ENCODE peak calls at places on chromosomes 2 and 18, in four cellular contexts. R is esophagus squamous epithelium, P is aorta, F is GM06990. J is an unnamed sample. For H3K27me3, the result is how much of the 10 kb centered on the place peaks cover.

GRCh38 chr2:134140251-134140661 is 113.6 kb upstream of the MGAT5 start:
- DNase-seq in R (no peak), P (no peak), F (no peak), J (no peak)

GRCh38 chr2:9163306-9164111 is 43.1 kb upstream of the ASAP2 start:
- DNase-seq in R (no peak), P (no peak), F (no peak), J (no peak)

GRCh38 chr2:11677146-11678055 is 7.4 kb upstream of the NTSR2 start:
- DNase-seq in R (no peak), P (no peak), F (no peak), J (peak)

GRCh38 chr2:187003038-187003543 is 154.1 kb upstream of the ZSWIM2 start:
- DNase-seq in R (no peak), P (no peak), F (no peak), J (no peak)

GRCh38 chr2:113980946-113981345 is 91.1 kb downstream of the ACTR3 start:
- DNase-seq in R (no peak), P (no peak), F (no peak), J (peak)

GRCh38 chr2:25197336-25198208 is 29.2 kb upstream of the POMC start:
- DNase-seq in R (no peak), P (no peak), F (no peak), J (no peak)

GRCh38 chr2:170524828-170525565 is 190.1 kb upstream of the SP5 start:
- DNase-seq in R (no peak), P (no peak), F (no peak), J (no peak)

GRCh38 chr2:237540823-237541222 is 25.6 kb upstream of the PRLH start:
- DNase-seq in R (no peak), P (peak), F (no peak), J (peak)

GRCh38 chr2:29146197-29146596 is 31.0 kb downstream of the CLIP4 start:
- DNase-seq in R (no peak), P (no peak), F (no peak), J (no peak)

GRCh38 chr2:100887039-100887578 is 67.2 kb downstream of the NPAS2 start:
- DNase-seq in R (no peak), P (no peak), F (no peak), J (no peak)

GRCh38 chr2:62768615-62769014 is 63.1 kb downstream of the EHBP1 start:
- DNase-seq in R (no peak), P (no peak), F (no peak), J (no peak)

GRCh38 chr2:29606105-29606871 is 315.1 kb downstream of the ALK start:
- DNase-seq in R (no peak), P (no peak), F (no peak), J (no peak)

GRCh38 chr18:35998967-35999366 is 26.5 kb downstream of the RMP24 start:
- DNase-seq in R (no peak), P (no peak), F (no peak), J (no peak)

GRCh38 chr2:158714420-158714819 is 80.7 kb upstream of the DAPL1 start:
- DNase-seq in R (no peak), P (no peak), F (no peak), J (no peak)

GRCh38 chr2:151716721-151717120 is 17.6 kb downstream of the NEB start:
- DNase-seq in R (no peak), P (no peak), F (no peak), J (no peak)

GRCh38 chr2:217653240-217653639 is 349.6 kb downstream of the TNS1 start:
- DNase-seq in R (no peak), P (peak), F (no peak), J (peak)

GRCh38 chr2:74290466-74291216 is 52.6 kb downstream of the SLC4A5 start:
- DNase-seq in R (no peak), P (no peak), F (peak), J (no peak)

GRCh38 chr18:37551846-37552245 is 13.8 kb downstream of the CELF4 start:
- DNase-seq in R (no peak), P (no peak), F (no peak), J (no peak)

GRCh38 chr2:204021290-204022081 is 84.9 kb downstream of the ICOS start:
- DNase-seq in R (no peak), P (no peak), F (no peak), J (no peak)

GRCh38 chr2:120134263-120134662 is 88.9 kb downstream of the TMEM185B start:
- DNase-seq in R (no peak), P (no peak), F (no peak), J (no peak)

GRCh38 chr2:27723372-27724144 is 48.0 kb upstream of the MRPL33 start:
- DNase-seq in R (no peak), P (peak), F (no peak), J (no peak)

GRCh38 chr2:233041722-233042323 is 9.4 kb downstream of the NEU2 start:
- DNase-seq in R (no peak), P (no peak), F (no peak), J (no peak)

GRCh38 chr2:168801961-168802824 is at the start of gene NOSTRIN:
- DNase-seq in R (no peak), P (no peak), F (no peak), J (peak)

GRCh38 chr2:20223345-20224190 is 1.4 kb downstream of the SDC1 start:
- DNase-seq in R (no peak), P (no peak), F (peak), J (no peak)

GRCh38 chr2:7424481-7424880 is 507.3 kb downstream of the RNF144A start:
- DNase-seq in R (no peak), P (no peak), F (no peak), J (no peak)

GRCh38 chr2:216880509-216881184 is 20.8 kb upstream of the TNP1 start:
- DNase-seq in R (no peak), P (peak), F (no peak), J (no peak)

GRCh38 chr2:215685218-215685962 is 249.5 kb upstream of the FN1 start:
- DNase-seq in R (no peak), P (no peak), F (no peak), J (no peak)

GRCh38 chr2:236818281-236819045 is 248.8 kb downstream of the ACKR3 start:
- DNase-seq in R (no peak), P (no peak), F (no peak), J (no peak)

GRCh38 chr2:46939596-46940359 is 24.2 kb upstream of the MCFD2 start:
- DNase-seq in R (no peak), P (no peak), F (no peak), J (no peak)

GRCh38 chr18:42807852-42808251 is 307.6 kb downstream of the RIT2 start:
- DNase-seq in R (no peak), P (no peak), F (no peak), J (no peak)

GRCh38 chr2:72936669-72937355 is 19.5 kb downstream of the EMX1 start:
- DNase-seq in R (no peak), P (no peak), F (no peak), J (no peak)

GRCh38 chr18:49755489-49755888 is 57.8 kb downstream of the ACAA2 start:
- DNase-seq in R (no peak), P (no peak), F (no peak), J (no peak)

GRCh38 chr2:86645752-86646151 is 22.1 kb upstream of the RNF103 start:
- DNase-seq in R (no peak), P (no peak), F (no peak), J (no peak)

DNA sequence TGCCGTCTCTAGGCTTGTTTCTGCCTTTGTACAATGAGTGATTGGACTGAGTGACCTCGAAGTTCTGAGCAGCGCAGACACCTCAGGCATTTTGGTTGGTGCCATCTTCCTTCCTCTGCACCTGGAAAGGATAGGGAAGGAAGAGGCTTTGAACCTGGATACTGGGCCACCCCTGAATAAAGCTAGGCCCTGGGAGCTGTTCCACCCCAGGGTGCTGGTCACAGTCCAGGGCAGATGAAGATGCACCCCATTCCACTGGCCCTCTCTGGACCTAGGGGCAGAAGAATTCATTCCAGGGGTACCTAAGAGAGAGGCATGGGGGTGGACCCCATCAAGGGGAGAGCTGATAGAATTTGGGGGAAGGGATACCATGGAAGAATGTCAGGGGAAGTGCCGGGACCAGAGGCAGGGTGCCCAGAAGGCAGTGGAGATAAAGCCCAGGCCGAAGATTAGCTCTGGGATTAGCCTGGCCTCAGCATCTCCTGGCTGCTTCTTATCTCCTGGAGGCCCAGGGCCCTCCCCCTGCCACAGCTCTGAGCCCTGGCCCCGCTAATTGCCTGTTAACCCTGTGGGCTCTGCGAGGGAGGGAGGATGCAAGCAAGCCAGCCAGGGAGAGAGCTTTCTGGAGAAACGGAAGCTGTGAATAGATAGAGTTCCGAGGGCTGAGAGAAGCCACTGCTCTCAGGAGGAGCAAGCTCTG is 11.4 kb downstream of the ASIC4 start:
- DNase-seq in R (no peak), P (no peak), F (no peak), J (no peak)
- H3K27me3 ChIP-seq in R (under half), P (under half), F (under half), J (half or more)

DNA sequence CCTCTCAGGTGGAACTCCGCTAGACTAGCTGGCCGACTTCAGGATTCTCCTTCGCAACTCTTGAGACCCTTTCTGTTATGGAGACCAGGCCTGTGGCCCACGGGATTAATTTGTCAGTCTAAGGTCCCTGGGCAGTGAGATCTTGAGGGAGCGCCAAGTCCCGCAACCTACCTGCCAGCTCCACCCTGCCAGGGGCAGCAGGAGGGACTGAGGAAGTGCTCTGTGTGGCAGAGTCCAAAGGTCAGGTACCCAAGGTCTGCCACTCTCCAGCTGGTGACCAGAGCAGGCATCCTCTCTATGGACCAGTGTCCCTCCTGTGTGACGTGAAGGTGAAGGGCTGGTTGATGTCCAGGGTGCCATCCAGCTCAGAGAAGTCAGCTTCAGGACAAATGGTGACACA is 4.3 kb upstream of the SPATA3 start:
- DNase-seq in R (no peak), P (no peak), F (no peak), J (no peak)
- H3K27me3 ChIP-seq in R (under half), P (under half), F (under half), J (half or more)

GRCh38 chr2:223613017-223613950 is 11.1 kb upstream of the SCG2 start:
- DNase-seq in R (no peak), P (peak), F (no peak), J (peak)
- H3K27me3 ChIP-seq in R (under half), P (under half), F (under half), J (under half)

GRCh38 chr2:127672341-127673303 is 2.7 kb downstream of the LIMS2 start:
- DNase-seq in R (no peak), P (no peak), F (no peak), J (no peak)

GRCh38 chr2:127675335-127676261 is at the start of gene LIMS2:
- DNase-seq in R (no peak), P (peak), F (no peak), J (peak)

GRCh38 chr2:127674241-127675209 is 805 bp downstream of the LIMS2 start:
- DNase-seq in R (no peak), P (peak), F (no peak), J (peak)

GRCh38 chr2:127671557-127672302 is 3.6 kb downstream of the LIMS2 start:
- DNase-seq in R (no peak), P (no peak), F (no peak), J (no peak)

DNA sequence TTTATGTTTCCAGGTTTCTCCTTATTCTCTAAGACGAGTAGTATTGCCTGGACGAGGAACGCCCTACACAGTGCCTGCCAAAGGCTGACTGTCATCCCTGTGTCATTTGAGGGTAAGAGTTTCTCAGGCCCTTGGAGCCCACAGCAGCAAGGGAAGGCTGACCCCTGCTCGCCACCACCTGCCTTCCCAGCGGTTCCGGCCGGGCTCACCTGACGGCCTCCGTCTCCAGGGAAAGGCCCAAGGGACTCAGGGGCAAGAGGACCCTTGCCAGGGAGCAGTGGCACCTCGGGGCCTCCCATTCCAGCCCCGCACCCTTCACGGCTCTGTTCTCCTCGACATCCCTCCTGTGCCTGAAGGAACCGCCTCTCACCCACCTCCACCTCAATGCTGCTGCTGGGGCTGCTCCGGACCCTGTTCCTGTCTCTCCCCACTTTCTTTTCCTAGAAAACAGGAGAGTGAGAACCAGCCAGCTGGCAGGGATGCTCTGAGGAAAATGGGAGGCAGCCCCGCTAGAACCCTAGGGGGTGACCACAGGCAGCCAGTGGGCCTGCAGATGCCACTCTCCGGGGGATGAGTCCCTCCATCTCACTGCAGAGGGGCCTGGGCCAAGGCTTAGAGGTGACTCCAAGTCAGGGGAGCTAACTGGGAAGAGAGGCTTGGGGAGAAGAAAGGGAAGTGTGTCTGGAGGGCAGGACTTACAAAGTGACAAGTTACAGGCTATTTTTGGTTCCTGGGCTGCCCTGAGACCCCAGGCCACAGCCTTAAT is 1.8 kb downstream of the LIMS2 start:
- DNase-seq in R (no peak), P (no peak), F (no peak), J (no peak)
- H3K27me3 ChIP-seq in R (under half), P (under half), F (under half), J (under half)

GRCh38 chr18:47249602-47250001 is 1.9 kb downstream of the SKOR2 start:
- DNase-seq in R (no peak), P (no peak), F (no peak), J (no peak)

GRCh38 chr18:47254341-47254939 is 3.0 kb upstream of the SKOR2 start:
- DNase-seq in R (no peak), P (no peak), F (no peak), J (peak)

GRCh38 chr18:47251289-47252120 is at the start of gene SKOR2:
- DNase-seq in R (no peak), P (no peak), F (no peak), J (no peak)

GRCh38 chr18:47250415-47251046 is 929 bp downstream of the SKOR2 start:
- DNase-seq in R (no peak), P (no peak), F (no peak), J (no peak)

DNA sequence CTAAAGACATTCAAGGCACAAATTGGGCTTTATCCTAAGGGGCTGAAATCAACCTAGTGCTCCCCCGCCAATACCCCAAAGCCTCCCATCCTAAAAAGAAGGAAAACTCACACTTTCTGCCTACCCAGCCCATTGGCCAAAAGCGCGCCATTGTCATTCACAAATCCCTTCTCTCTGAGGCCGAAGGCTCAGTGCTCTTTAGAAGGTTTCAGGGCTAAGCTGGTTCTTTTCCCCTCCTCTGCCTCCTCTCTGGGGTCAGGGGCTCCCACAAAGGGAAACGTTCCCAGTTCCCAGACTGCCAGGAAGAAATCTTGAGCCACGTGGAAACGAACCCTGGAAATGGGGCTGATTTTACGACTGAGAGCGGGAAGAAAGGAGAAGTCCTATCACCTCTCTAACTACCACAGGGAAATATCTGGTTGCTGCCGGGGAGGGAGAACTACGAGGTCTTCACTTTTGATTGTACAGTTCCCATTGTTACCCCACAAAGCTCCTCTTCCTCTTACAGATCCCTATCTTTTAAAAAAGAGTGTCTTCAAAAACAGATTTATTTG is 1.7 kb upstream of the SKOR2 start:
- DNase-seq in R (no peak), P (no peak), F (no peak), J (no peak)
- H3K27me3 ChIP-seq in R (under half), P (under half), F (under half), J (half or more)

GRCh38 chr2:196448680-196449079 is 190.8 kb upstream of the CCDC150 start:
- DNase-seq in R (no peak), P (no peak), F (no peak), J (no peak)
- H3K27me3 ChIP-seq in R (under half), P (under half), F (under half), J (under half)

GRCh38 chr2:26516246-26516645 is 38.3 kb upstream of the OTOF start:
- DNase-seq in R (no peak), P (no peak), F (no peak), J (no peak)
- H3K27me3 ChIP-seq in R (under half), P (under half), F (under half), J (half or more)

GRCh38 chr2:174338155-174338495 is 3.4 kb downstream of the SP9 start:
- DNase-seq in R (no peak), P (no peak), F (no peak), J (no peak)
- H3K27me3 ChIP-seq in R (half or more), P (under half), F (under half), J (half or more)

GRCh38 chr2:201223089-201224073 is 37.0 kb upstream of the CASP8 start:
- DNase-seq in R (no peak), P (no peak), F (no peak), J (no peak)
- H3K27me3 ChIP-seq in R (under half), P (under half), F (under half), J (under half)

J was measured in left ventricle myocardium inferior.